ENCODE peak calls at places on chromosomes 11 and 22, in ten cellular contexts. T is right lobe of liver, D is AG09309, S is astrocyte of the spinal cord, E is hepatocyte, F is upper lobe of left lung, G is BE2C, Y is A549, M is Caco-2, V is AG10803. U is an unnamed sample.

GRCh38 chr11:113249491-113249763 is 65.0 kb upstream of the TTC12 start:
- DNase-seq in T (no peak), D (no peak), S (no peak), E (no peak), F (no peak), G (peak), Y (no peak), M (peak), V (peak), U (no peak)

GRCh38 chr11:1546536-1547466 is 25.3 kb downstream of the DUSP8 start:
- DNase-seq in T (no peak), D (no peak), S (no peak), E (peak), F (peak), G (peak), Y (peak), M (peak), V (no peak), U (no peak)

GRCh38 chr11:77207019-77207485 is 79.0 kb downstream of the MYO7A start:
- DNase-seq in T (no peak), D (no peak), S (no peak), E (no peak), F (no peak), G (no peak), Y (no peak), M (no peak), V (no peak), U (no peak)

GRCh38 chr11:26905368-26905767 is 88.5 kb upstream of the FIBIN start:
- DNase-seq in T (no peak), D (no peak), S (peak), E (no peak), F (no peak), G (no peak), Y (no peak), M (no peak), V (peak), U (no peak)

GRCh38 chr11:131938321-131938751 is 567.9 kb downstream of the NTM start:
- DNase-seq in T (no peak), D (no peak), S (no peak), E (no peak), F (peak), G (no peak), Y (no peak), M (no peak), V (no peak), U (no peak)

GRCh38 chr22:43812890-43813289 is 785 bp upstream of the EFCAB6 start:
- DNase-seq in T (no peak), D (no peak), S (no peak), E (no peak), F (no peak), G (no peak), Y (no peak), M (no peak), V (no peak), U (no peak)

GRCh38 chr22:30609260-30610185 is 2.5 kb downstream of the TCN2 start:
- DNase-seq in T (no peak), D (peak), S (peak), E (peak), F (peak), G (no peak), Y (peak), M (peak), V (peak), U (no peak)

GRCh38 chr22:31286360-31287255 is 5.7 kb downstream of the PIK3IP1 start:
- DNase-seq in T (no peak), D (no peak), S (no peak), E (no peak), F (peak), G (no peak), Y (no peak), M (no peak), V (no peak), U (no peak)

GRCh38 chr11:15819679-15820286 is 536.6 kb downstream of the SOX6 start:
- DNase-seq in T (peak), D (no peak), S (peak), E (peak), F (peak), G (peak), Y (peak), M (peak), V (peak), U (peak)

GRCh38 chr22:49738566-49738965 is 89.1 kb downstream of the BRD1 start:
- DNase-seq in T (no peak), D (no peak), S (no peak), E (no peak), F (no peak), G (no peak), Y (no peak), M (no peak), V (no peak), U (no peak)

GRCh38 chr11:114273890-114274635 is 22.1 kb upstream of the NNMT start:
- DNase-seq in T (no peak), D (no peak), S (no peak), E (no peak), F (no peak), G (no peak), Y (no peak), M (no peak), V (no peak), U (no peak)

GRCh38 chr22:50471197-50471847 is 3.5 kb downstream of the SBF1 start:
- DNase-seq in T (no peak), D (no peak), S (no peak), E (no peak), F (no peak), G (no peak), Y (no peak), M (no peak), V (no peak), U (no peak)

GRCh38 chr11:65132988-65133700 is 1.2 kb downstream of the SYVN1 start:
- DNase-seq in T (peak), D (no peak), S (no peak), E (peak), F (peak), G (no peak), Y (peak), M (peak), V (no peak), U (peak)

GRCh38 chr11:128467610-128468041 is 119.7 kb downstream of the ETS1 start:
- DNase-seq in T (no peak), D (peak), S (peak), E (peak), F (no peak), G (no peak), Y (peak), M (no peak), V (peak), U (no peak)

GRCh38 chr22:18103527-18104269 is 6.9 kb upstream of the TUBA8 start:
- DNase-seq in T (no peak), D (no peak), S (no peak), E (no peak), F (no peak), G (no peak), Y (no peak), M (no peak), V (no peak), U (no peak)

GRCh38 chr11:73344191-73344607 is 32.0 kb upstream of the RELT start:
- DNase-seq in T (no peak), D (no peak), S (no peak), E (no peak), F (no peak), G (peak), Y (no peak), M (no peak), V (no peak), U (no peak)

GRCh38 chr22:20244744-20245576 is 23.2 kb downstream of the RTN4R start:
- DNase-seq in T (no peak), D (no peak), S (no peak), E (no peak), F (no peak), G (peak), Y (no peak), M (no peak), V (no peak), U (no peak)

GRCh38 chr22:49826603-49827306 is 918 bp downstream of the BRD1 start:
- DNase-seq in T (peak), D (no peak), S (peak), E (peak), F (peak), G (peak), Y (no peak), M (peak), V (peak), U (no peak)

GRCh38 chr11:62854825-62855570 is 15.6 kb upstream of the WDR74 start:
- DNase-seq in T (no peak), D (no peak), S (no peak), E (no peak), F (no peak), G (no peak), Y (no peak), M (no peak), V (no peak), U (no peak)

GRCh38 chr22:42114721-42115120 is 15.9 kb downstream of the CYP2D6 start:
- DNase-seq in T (no peak), D (no peak), S (no peak), E (peak), F (no peak), G (peak), Y (peak), M (peak), V (peak), U (no peak)

GRCh38 chr22:42111798-42112197 is 18.8 kb downstream of the CYP2D6 start:
- DNase-seq in T (no peak), D (no peak), S (no peak), E (no peak), F (no peak), G (no peak), Y (no peak), M (no peak), V (no peak), U (no peak)

DNA sequence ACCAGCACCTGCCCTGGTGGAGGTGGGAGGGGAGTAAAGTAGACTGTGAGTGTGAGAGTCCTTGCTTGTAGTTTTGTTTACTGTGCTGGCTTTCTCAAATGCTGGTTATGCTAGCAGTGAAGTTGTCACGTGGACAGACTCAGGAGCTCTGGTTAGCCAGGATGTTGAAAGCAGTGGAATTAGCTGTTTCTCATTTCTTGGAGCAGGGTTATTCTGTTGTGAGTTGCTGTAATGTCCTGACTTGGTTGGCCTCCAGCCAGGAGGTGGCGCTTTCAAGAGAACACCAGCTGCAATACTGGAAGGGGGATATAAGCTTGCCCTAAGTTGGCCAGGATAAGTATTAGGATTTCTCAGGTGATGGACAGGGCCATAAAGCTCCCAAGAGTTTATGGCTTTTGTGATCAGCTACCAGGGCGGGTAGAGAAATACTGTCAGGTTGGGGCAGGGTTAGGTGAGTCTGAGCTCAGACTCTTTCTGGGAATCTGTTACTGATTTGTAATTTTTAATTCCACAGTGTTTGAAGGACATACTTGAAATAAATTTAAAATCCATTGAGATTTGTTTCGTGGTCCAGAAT is 13.7 kb downstream of the CYP2D6 start:
- DNase-seq in T (no peak), D (no peak), S (no peak), E (peak), F (peak), G (peak), Y (no peak), M (no peak), V (peak), U (no peak)
- TF ChIP-seq CTCF in T (no peak), D (no peak), S (no peak), E (peak), F (no peak), G (peak), Y (no peak), M (peak), V (no peak), U (no peak)

GRCh38 chr11:57974830-57975229 is 48.9 kb upstream of the OR9Q1 start:
- DNase-seq in T (no peak), D (no peak), S (peak), E (no peak), F (no peak), G (no peak), Y (no peak), M (no peak), V (peak), U (no peak)
- H3K4me3 ChIP-seq in T (no peak), D (no peak), S (no peak), E (no peak), F (no peak), G (no peak), Y (no peak), M (no peak), V (no peak), U (no peak)

GRCh38 chr11:3781423-3781822 is 15.9 kb downstream of the NUP98 start:
- DNase-seq in T (no peak), D (no peak), S (no peak), E (no peak), F (no peak), G (no peak), Y (no peak), M (no peak), V (peak), U (no peak)
- TF ChIP-seq CTCF in T (no peak), D (no peak), S (no peak), E (no peak), F (no peak), G (no peak), Y (no peak), M (no peak), V (no peak), U (no peak)

GRCh38 chr11:47377571-47378010 is 756 bp downstream of the SPI1 start:
- DNase-seq in T (peak), D (no peak), S (no peak), E (peak), F (no peak), G (no peak), Y (no peak), M (no peak), V (no peak), U (no peak)
- H3K4me3 ChIP-seq in T (peak), D (no peak), S (no peak), E (no peak), F (no peak), G (no peak), Y (no peak), M (no peak), V (no peak), U (no peak)

GRCh38 chr11:105861225-105861624 is 160.8 kb downstream of the MSANTD4 start:
- DNase-seq in T (no peak), D (no peak), S (no peak), E (peak), F (no peak), G (no peak), Y (no peak), M (no peak), V (no peak), U (no peak)
- TF ChIP-seq CTCF in T (no peak), D (no peak), S (peak), E (peak), F (no peak), G (peak), Y (peak), M (peak), V (no peak), U (peak)

DNA sequence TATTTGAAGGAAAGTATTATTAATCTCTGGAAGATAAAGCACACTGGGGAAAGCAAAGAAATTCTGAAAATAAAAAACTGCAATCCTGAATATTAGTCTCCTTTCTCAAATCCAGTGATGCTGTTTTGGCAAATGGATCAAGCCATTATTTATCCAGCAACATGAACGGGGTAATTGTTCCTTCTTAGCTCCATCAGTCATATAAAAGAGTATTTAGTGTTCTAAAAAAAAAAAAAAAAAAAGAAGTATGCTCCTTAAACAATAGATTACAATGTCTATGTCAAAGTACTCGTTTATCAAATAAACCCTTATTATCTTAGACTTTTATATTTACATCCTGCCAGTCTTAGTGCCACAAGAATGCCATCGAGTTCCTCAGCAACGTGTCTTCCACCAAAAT is 1.3 kb downstream of the RDX start:
- DNase-seq in T (no peak), D (no peak), S (no peak), E (no peak), F (no peak), G (no peak), Y (no peak), M (no peak), V (no peak), U (no peak)
- H3K4me3 ChIP-seq in T (peak), D (peak), S (peak), E (peak), F (peak), G (peak), Y (peak), M (peak), V (peak), U (peak)

DNA sequence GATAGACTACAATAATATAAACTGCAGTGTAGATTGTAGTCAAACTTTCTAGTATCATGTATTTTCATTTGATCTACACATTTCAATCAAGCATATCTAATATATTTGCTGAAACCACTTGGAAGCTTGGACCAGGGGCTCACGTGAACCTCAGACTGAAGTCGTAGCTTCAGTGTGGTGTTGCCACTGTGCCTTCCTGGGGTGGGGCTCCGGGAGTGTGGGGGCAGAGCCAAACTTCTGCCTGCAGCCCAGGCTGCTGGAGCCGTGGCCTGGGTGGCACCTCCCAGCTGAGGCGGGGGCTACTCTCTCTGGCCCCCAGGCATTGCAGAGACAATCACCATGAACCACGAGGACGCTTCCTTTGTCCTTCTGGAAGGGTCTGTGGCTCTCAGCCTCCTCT is 36.3 kb upstream of the IGSF9B start:
- DNase-seq in T (no peak), D (no peak), S (no peak), E (no peak), F (no peak), G (no peak), Y (no peak), M (no peak), V (no peak), U (no peak)
- TF ChIP-seq CTCF in T (no peak), D (no peak), S (no peak), E (no peak), F (no peak), G (no peak), Y (no peak), M (no peak), V (no peak), U (no peak)

GRCh38 chr11:110805764-110806163 is 93.5 kb upstream of the ARHGAP20 start:
- DNase-seq in T (no peak), D (no peak), S (no peak), E (no peak), F (no peak), G (no peak), Y (no peak), M (no peak), V (no peak), U (no peak)

GRCh38 chr11:110797453-110797852 is 85.2 kb upstream of the ARHGAP20 start:
- DNase-seq in T (no peak), D (no peak), S (peak), E (no peak), F (peak), G (no peak), Y (no peak), M (no peak), V (no peak), U (no peak)

GRCh38 chr11:110798231-110798630 is 86.0 kb upstream of the ARHGAP20 start:
- DNase-seq in T (no peak), D (no peak), S (no peak), E (no peak), F (no peak), G (no peak), Y (no peak), M (no peak), V (no peak), U (no peak)

DNA sequence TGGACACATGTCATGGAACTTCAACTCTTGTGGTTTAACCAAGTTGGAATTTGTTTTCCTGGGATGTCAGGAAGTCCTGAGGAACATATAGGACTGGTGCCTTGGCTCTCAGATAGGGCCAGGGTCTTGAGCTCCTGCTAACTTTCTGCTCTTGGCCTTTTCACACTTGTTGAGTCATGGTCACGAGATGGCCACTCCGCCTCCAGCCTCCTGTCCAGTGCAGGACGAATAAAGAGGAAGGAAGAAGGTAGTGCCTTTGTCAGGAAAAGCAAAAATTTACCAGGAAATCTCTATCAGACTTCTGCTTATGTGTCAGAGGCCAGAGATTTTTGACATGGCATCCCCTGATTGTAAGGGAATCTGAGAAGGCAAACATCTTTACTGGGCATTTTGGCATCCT is 89.1 kb upstream of the ARHGAP20 start:
- DNase-seq in T (no peak), D (no peak), S (no peak), E (no peak), F (peak), G (no peak), Y (no peak), M (no peak), V (no peak), U (no peak)
- H3K4me3 ChIP-seq in T (no peak), D (no peak), S (no peak), E (no peak), F (no peak), G (no peak), Y (no peak), M (no peak), V (no peak), U (no peak)

GRCh38 chr11:119309411-119309810 is 7.5 kb downstream of the MCAM start:
- DNase-seq in T (no peak), D (no peak), S (no peak), E (no peak), F (no peak), G (no peak), Y (no peak), M (no peak), V (no peak), U (peak)

GRCh38 chr11:119306373-119306890 is 10.5 kb downstream of the MCAM start:
- DNase-seq in T (no peak), D (no peak), S (no peak), E (no peak), F (no peak), G (no peak), Y (no peak), M (no peak), V (peak), U (no peak)

GRCh38 chr11:119305556-119306372 is 11.2 kb downstream of the MCAM start:
- DNase-seq in T (no peak), D (no peak), S (no peak), E (no peak), F (no peak), G (no peak), Y (no peak), M (no peak), V (no peak), U (no peak)

GRCh38 chr11:119307974-119308373 is 9.0 kb downstream of the MCAM start:
- DNase-seq in T (no peak), D (no peak), S (no peak), E (no peak), F (no peak), G (no peak), Y (no peak), M (no peak), V (no peak), U (no peak)

GRCh38 chr11:119307219-119307618 is 9.7 kb downstream of the MCAM start:
- DNase-seq in T (no peak), D (no peak), S (no peak), E (no peak), F (no peak), G (no peak), Y (no peak), M (no peak), V (no peak), U (no peak)
- TF ChIP-seq CTCF in T (no peak), D (no peak), S (peak), E (no peak), F (no peak), G (peak), Y (no peak), M (peak), V (no peak), U (peak)

U was measured in LNCaP clone FGC.